ENCODE peak calls at places on chromosome 6, in eight cellular contexts. L is hypothalamus; A is uterus; S is ureter; T is activated CD8-positive, alpha-beta memory T cell treated with anti-CD3 and anti-CD28 coated beads for 4 hours; M is stimulated activated CD8-positive, alpha-beta memory T cell treated with anti-CD3 and anti-CD28 coated beads, Interleukin-15, amount 100 ng/mL, for 1 hour; H is stimulated activated CD4-positive, alpha-beta T cell treated with anti-CD3 and anti-CD28 coated beads, Interleukin-4, amount 100 ng/mL, for 4 hours; C is suprapubic skin. B is an unnamed sample.

GRCh38 chr6:7216941-7217621 is 95.9 kb downstream of the SSR1 start:
- DNase-seq in L (no peak), A (no peak), S (no peak), T (no peak), M (no peak), H (no peak), C (no peak), B (no peak)

GRCh38 chr6:16420715-16421461 is 182.5 kb downstream of the GMPR start:
- DNase-seq in L (no peak), A (no peak), S (no peak), T (no peak), M (no peak), H (peak), C (no peak), B (peak)

GRCh38 chr6:34859951-34860350 is 27.9 kb downstream of the TAF11 start:
- DNase-seq in L (no peak), A (no peak), S (no peak), T (no peak), M (no peak), H (no peak), C (no peak), B (no peak)

GRCh38 chr6:3359091-3359752 is 97.6 kb downstream of the SLC22A23 start:
- DNase-seq in L (no peak), A (no peak), S (no peak), T (no peak), M (no peak), H (no peak), C (no peak), B (no peak)

GRCh38 chr6:1678966-1679690 is 69.4 kb downstream of the FOXC1 start:
- DNase-seq in L (no peak), A (no peak), S (no peak), T (no peak), M (no peak), H (no peak), C (no peak), B (no peak)

GRCh38 chr6:119161450-119161849 is 83.0 kb upstream of the FAM184A start:
- DNase-seq in L (no peak), A (no peak), S (no peak), T (no peak), M (no peak), H (no peak), C (no peak), B (no peak)

GRCh38 chr6:41667195-41667594 is 28.9 kb downstream of the MDFI start:
- DNase-seq in L (no peak), A (no peak), S (no peak), T (no peak), M (no peak), H (no peak), C (no peak), B (no peak)

GRCh38 chr6:169382735-169383134 is 129.1 kb upstream of the THBS2 start:
- DNase-seq in L (no peak), A (no peak), S (no peak), T (no peak), M (no peak), H (no peak), C (no peak), B (no peak)

GRCh38 chr6:8170754-8171153 is 68.4 kb upstream of the EEF1E1 start:
- DNase-seq in L (no peak), A (no peak), S (no peak), T (no peak), M (no peak), H (no peak), C (no peak), B (no peak)

GRCh38 chr6:147742445-147742844 is 234.0 kb downstream of the SAMD5 start:
- DNase-seq in L (no peak), A (no peak), S (no peak), T (no peak), M (no peak), H (no peak), C (no peak), B (no peak)

GRCh38 chr6:83708970-83709747 is at the start of gene SNAP91:
- DNase-seq in L (peak), A (no peak), S (no peak), T (no peak), M (no peak), H (no peak), C (no peak), B (no peak)

GRCh38 chr6:31871068-31871659 is 7.6 kb downstream of the SLC44A4 start:
- DNase-seq in L (no peak), A (no peak), S (no peak), T (no peak), M (no peak), H (no peak), C (no peak), B (no peak)